ENCODE peak calls at places on chromosomes 1 and 21, in eight cellular contexts. One of them, this sample, is unnamed.

GRCh38 chr1:228691926-228692325 is 43.4 kb upstream of the RHOU start:
- DNase-seq in neural crest cell: no peak
- DNase-seq in NCI-H1417 treated with DMSO at 0.1 percent for 48 hours: no peak
- DNase-seq in EL: peak
- DNase-seq in stimulated activated CD8-positive, alpha-beta memory T cell treated with anti-CD3 and anti-CD28 coated beads, Interleukin-4, amount 100 ng/mL, for 4 hours: no peak
- DNase-seq in activated CD8-positive, alpha-beta memory T cell treated with anti-CD3 and anti-CD28 coated beads, Interleukin-2, amount 10 ng/mL, durations not matched to agents 7 days and 5 days: peak
- DNase-seq in Right ventricle myocardium superior: no peak
- DNase-seq in activated T-cell treated with anti-CD3 and anti-CD28 coated beads, Interleukin-2, amount 50 U/mL, for 72 hours: peak
- DNase-seq in this sample: no peak

GRCh38 chr1:201491896-201492511 is 14.9 kb downstream of the CSRP1 start:
- DNase-seq in EL: no peak
- DNase-seq in neural crest cell: no peak
- DNase-seq in Right ventricle myocardium superior: no peak
- DNase-seq in activated T-cell treated with anti-CD3 and anti-CD28 coated beads, Interleukin-2, amount 50 U/mL, for 72 hours: no peak
- DNase-seq in stimulated activated CD8-positive, alpha-beta memory T cell treated with anti-CD3 and anti-CD28 coated beads, Interleukin-4, amount 100 ng/mL, for 4 hours: no peak
- DNase-seq in NCI-H1417 treated with DMSO at 0.1 percent for 48 hours: no peak
- DNase-seq in activated CD8-positive, alpha-beta memory T cell treated with anti-CD3 and anti-CD28 coated beads, Interleukin-2, amount 10 ng/mL, durations not matched to agents 7 days and 5 days: no peak
- DNase-seq in this sample: no peak

GRCh38 chr1:157363660-157364140 is 188.6 kb downstream of the FCRL5 start:
- DNase-seq in activated CD8-positive, alpha-beta memory T cell treated with anti-CD3 and anti-CD28 coated beads, Interleukin-2, amount 10 ng/mL, durations not matched to agents 7 days and 5 days: no peak
- DNase-seq in NCI-H1417 treated with DMSO at 0.1 percent for 48 hours: no peak
- DNase-seq in neural crest cell: no peak
- DNase-seq in activated T-cell treated with anti-CD3 and anti-CD28 coated beads, Interleukin-2, amount 50 U/mL, for 72 hours: no peak
- DNase-seq in EL: peak
- DNase-seq in Right ventricle myocardium superior: no peak
- DNase-seq in stimulated activated CD8-positive, alpha-beta memory T cell treated with anti-CD3 and anti-CD28 coated beads, Interleukin-4, amount 100 ng/mL, for 4 hours: no peak
- DNase-seq in this sample: no peak

GRCh38 chr21:28587748-28588147 is 404.9 kb downstream of the LTN1 start:
- DNase-seq in neural crest cell: no peak
- DNase-seq in Right ventricle myocardium superior: no peak
- DNase-seq in activated CD8-positive, alpha-beta memory T cell treated with anti-CD3 and anti-CD28 coated beads, Interleukin-2, amount 10 ng/mL, durations not matched to agents 7 days and 5 days: no peak
- DNase-seq in stimulated activated CD8-positive, alpha-beta memory T cell treated with anti-CD3 and anti-CD28 coated beads, Interleukin-4, amount 100 ng/mL, for 4 hours: no peak
- DNase-seq in EL: peak
- DNase-seq in NCI-H1417 treated with DMSO at 0.1 percent for 48 hours: no peak
- DNase-seq in activated T-cell treated with anti-CD3 and anti-CD28 coated beads, Interleukin-2, amount 50 U/mL, for 72 hours: no peak
- DNase-seq in this sample: no peak

GRCh38 chr1:235292790-235293189 is 35.2 kb downstream of the ARID4B start:
- DNase-seq in neural crest cell: no peak
- DNase-seq in activated T-cell treated with anti-CD3 and anti-CD28 coated beads, Interleukin-2, amount 50 U/mL, for 72 hours: no peak
- DNase-seq in stimulated activated CD8-positive, alpha-beta memory T cell treated with anti-CD3 and anti-CD28 coated beads, Interleukin-4, amount 100 ng/mL, for 4 hours: no peak
- DNase-seq in EL: no peak
- DNase-seq in Right ventricle myocardium superior: no peak
- DNase-seq in activated CD8-positive, alpha-beta memory T cell treated with anti-CD3 and anti-CD28 coated beads, Interleukin-2, amount 10 ng/mL, durations not matched to agents 7 days and 5 days: no peak
- DNase-seq in NCI-H1417 treated with DMSO at 0.1 percent for 48 hours: no peak
- DNase-seq in this sample: no peak

GRCh38 chr1:205933672-205934618 is 9.3 kb downstream of the SLC26A9 start:
- DNase-seq in neural crest cell: no peak
- DNase-seq in stimulated activated CD8-positive, alpha-beta memory T cell treated with anti-CD3 and anti-CD28 coated beads, Interleukin-4, amount 100 ng/mL, for 4 hours: no peak
- DNase-seq in NCI-H1417 treated with DMSO at 0.1 percent for 48 hours: no peak
- DNase-seq in activated CD8-positive, alpha-beta memory T cell treated with anti-CD3 and anti-CD28 coated beads, Interleukin-2, amount 10 ng/mL, durations not matched to agents 7 days and 5 days: no peak
- DNase-seq in activated T-cell treated with anti-CD3 and anti-CD28 coated beads, Interleukin-2, amount 50 U/mL, for 72 hours: no peak
- DNase-seq in Right ventricle myocardium superior: no peak
- DNase-seq in EL: peak
- DNase-seq in this sample: no peak

GRCh38 chr1:215071078-215071477 is 11.5 kb upstream of the KCNK2 start:
- DNase-seq in neural crest cell: no peak
- DNase-seq in NCI-H1417 treated with DMSO at 0.1 percent for 48 hours: no peak
- DNase-seq in stimulated activated CD8-positive, alpha-beta memory T cell treated with anti-CD3 and anti-CD28 coated beads, Interleukin-4, amount 100 ng/mL, for 4 hours: no peak
- DNase-seq in EL: no peak
- DNase-seq in activated T-cell treated with anti-CD3 and anti-CD28 coated beads, Interleukin-2, amount 50 U/mL, for 72 hours: no peak
- DNase-seq in activated CD8-positive, alpha-beta memory T cell treated with anti-CD3 and anti-CD28 coated beads, Interleukin-2, amount 10 ng/mL, durations not matched to agents 7 days and 5 days: no peak
- DNase-seq in Right ventricle myocardium superior: no peak
- DNase-seq in this sample: no peak

GRCh38 chr1:210385228-210385627 is 56.5 kb downstream of the HHAT start:
- DNase-seq in neural crest cell: no peak
- DNase-seq in activated T-cell treated with anti-CD3 and anti-CD28 coated beads, Interleukin-2, amount 50 U/mL, for 72 hours: no peak
- DNase-seq in activated CD8-positive, alpha-beta memory T cell treated with anti-CD3 and anti-CD28 coated beads, Interleukin-2, amount 10 ng/mL, durations not matched to agents 7 days and 5 days: no peak
- DNase-seq in EL: no peak
- DNase-seq in stimulated activated CD8-positive, alpha-beta memory T cell treated with anti-CD3 and anti-CD28 coated beads, Interleukin-4, amount 100 ng/mL, for 4 hours: no peak
- DNase-seq in NCI-H1417 treated with DMSO at 0.1 percent for 48 hours: no peak
- DNase-seq in Right ventricle myocardium superior: no peak
- DNase-seq in this sample: no peak

GRCh38 chr1:48030696-48031365 is 33.6 kb upstream of the TRABD2B start:
- DNase-seq in EL: no peak
- DNase-seq in Right ventricle myocardium superior: no peak
- DNase-seq in NCI-H1417 treated with DMSO at 0.1 percent for 48 hours: no peak
- DNase-seq in activated CD8-positive, alpha-beta memory T cell treated with anti-CD3 and anti-CD28 coated beads, Interleukin-2, amount 10 ng/mL, durations not matched to agents 7 days and 5 days: no peak
- DNase-seq in neural crest cell: no peak
- DNase-seq in stimulated activated CD8-positive, alpha-beta memory T cell treated with anti-CD3 and anti-CD28 coated beads, Interleukin-4, amount 100 ng/mL, for 4 hours: no peak
- DNase-seq in activated T-cell treated with anti-CD3 and anti-CD28 coated beads, Interleukin-2, amount 50 U/mL, for 72 hours: no peak
- DNase-seq in this sample: peak

GRCh38 chr1:61334718-61335589 is 252.6 kb downstream of the NFIA start:
- DNase-seq in neural crest cell: no peak
- DNase-seq in NCI-H1417 treated with DMSO at 0.1 percent for 48 hours: no peak
- DNase-seq in activated CD8-positive, alpha-beta memory T cell treated with anti-CD3 and anti-CD28 coated beads, Interleukin-2, amount 10 ng/mL, durations not matched to agents 7 days and 5 days: no peak
- DNase-seq in activated T-cell treated with anti-CD3 and anti-CD28 coated beads, Interleukin-2, amount 50 U/mL, for 72 hours: no peak
- DNase-seq in EL: no peak
- DNase-seq in stimulated activated CD8-positive, alpha-beta memory T cell treated with anti-CD3 and anti-CD28 coated beads, Interleukin-4, amount 100 ng/mL, for 4 hours: no peak
- DNase-seq in Right ventricle myocardium superior: peak
- DNase-seq in this sample: no peak

GRCh38 chr21:46058339-46059145 is 39.4 kb upstream of the COL6A2 start:
- DNase-seq in activated CD8-positive, alpha-beta memory T cell treated with anti-CD3 and anti-CD28 coated beads, Interleukin-2, amount 10 ng/mL, durations not matched to agents 7 days and 5 days: no peak
- DNase-seq in Right ventricle myocardium superior: no peak
- DNase-seq in neural crest cell: no peak
- DNase-seq in NCI-H1417 treated with DMSO at 0.1 percent for 48 hours: no peak
- DNase-seq in stimulated activated CD8-positive, alpha-beta memory T cell treated with anti-CD3 and anti-CD28 coated beads, Interleukin-4, amount 100 ng/mL, for 4 hours: no peak
- DNase-seq in EL: no peak
- DNase-seq in activated T-cell treated with anti-CD3 and anti-CD28 coated beads, Interleukin-2, amount 50 U/mL, for 72 hours: no peak
- DNase-seq in this sample: no peak

GRCh38 chr1:32352831-32353383 is 9.4 kb downstream of the FAM229A start:
- DNase-seq in activated T-cell treated with anti-CD3 and anti-CD28 coated beads, Interleukin-2, amount 50 U/mL, for 72 hours: no peak
- DNase-seq in stimulated activated CD8-positive, alpha-beta memory T cell treated with anti-CD3 and anti-CD28 coated beads, Interleukin-4, amount 100 ng/mL, for 4 hours: no peak
- DNase-seq in activated CD8-positive, alpha-beta memory T cell treated with anti-CD3 and anti-CD28 coated beads, Interleukin-2, amount 10 ng/mL, durations not matched to agents 7 days and 5 days: no peak
- DNase-seq in NCI-H1417 treated with DMSO at 0.1 percent for 48 hours: no peak
- DNase-seq in EL: no peak
- DNase-seq in Right ventricle myocardium superior: peak
- DNase-seq in neural crest cell: no peak
- DNase-seq in this sample: no peak

GRCh38 chr1:29518183-29518835 is 282.0 kb downstream of the PTPRU start:
- DNase-seq in neural crest cell: no peak
- DNase-seq in stimulated activated CD8-positive, alpha-beta memory T cell treated with anti-CD3 and anti-CD28 coated beads, Interleukin-4, amount 100 ng/mL, for 4 hours: no peak
- DNase-seq in NCI-H1417 treated with DMSO at 0.1 percent for 48 hours: no peak
- DNase-seq in activated CD8-positive, alpha-beta memory T cell treated with anti-CD3 and anti-CD28 coated beads, Interleukin-2, amount 10 ng/mL, durations not matched to agents 7 days and 5 days: peak
- DNase-seq in activated T-cell treated with anti-CD3 and anti-CD28 coated beads, Interleukin-2, amount 50 U/mL, for 72 hours: no peak
- DNase-seq in EL: no peak
- DNase-seq in Right ventricle myocardium superior: no peak
- DNase-seq in this sample: no peak

GRCh38 chr1:7650801-7651200 is 120.3 kb upstream of the VAMP3 start:
- DNase-seq in activated CD8-positive, alpha-beta memory T cell treated with anti-CD3 and anti-CD28 coated beads, Interleukin-2, amount 10 ng/mL, durations not matched to agents 7 days and 5 days: no peak
- DNase-seq in EL: no peak
- DNase-seq in Right ventricle myocardium superior: no peak
- DNase-seq in stimulated activated CD8-positive, alpha-beta memory T cell treated with anti-CD3 and anti-CD28 coated beads, Interleukin-4, amount 100 ng/mL, for 4 hours: no peak
- DNase-seq in neural crest cell: no peak
- DNase-seq in activated T-cell treated with anti-CD3 and anti-CD28 coated beads, Interleukin-2, amount 50 U/mL, for 72 hours: no peak
- DNase-seq in NCI-H1417 treated with DMSO at 0.1 percent for 48 hours: peak
- DNase-seq in this sample: no peak

GRCh38 chr1:228185641-228185965 is 20.0 kb downstream of the IBA57 start:
- DNase-seq in activated CD8-positive, alpha-beta memory T cell treated with anti-CD3 and anti-CD28 coated beads, Interleukin-2, amount 10 ng/mL, durations not matched to agents 7 days and 5 days: peak
- DNase-seq in NCI-H1417 treated with DMSO at 0.1 percent for 48 hours: no peak
- DNase-seq in activated T-cell treated with anti-CD3 and anti-CD28 coated beads, Interleukin-2, amount 50 U/mL, for 72 hours: no peak
- DNase-seq in EL: no peak
- DNase-seq in stimulated activated CD8-positive, alpha-beta memory T cell treated with anti-CD3 and anti-CD28 coated beads, Interleukin-4, amount 100 ng/mL, for 4 hours: no peak
- DNase-seq in neural crest cell: no peak
- DNase-seq in Right ventricle myocardium superior: no peak
- DNase-seq in this sample: no peak

GRCh38 chr1:231265379-231265778 is 24.4 kb downstream of the GNPAT start:
- DNase-seq in activated CD8-positive, alpha-beta memory T cell treated with anti-CD3 and anti-CD28 coated beads, Interleukin-2, amount 10 ng/mL, durations not matched to agents 7 days and 5 days: no peak
- DNase-seq in NCI-H1417 treated with DMSO at 0.1 percent for 48 hours: no peak
- DNase-seq in EL: no peak
- DNase-seq in neural crest cell: no peak
- DNase-seq in activated T-cell treated with anti-CD3 and anti-CD28 coated beads, Interleukin-2, amount 50 U/mL, for 72 hours: no peak
- DNase-seq in stimulated activated CD8-positive, alpha-beta memory T cell treated with anti-CD3 and anti-CD28 coated beads, Interleukin-4, amount 100 ng/mL, for 4 hours: no peak
- DNase-seq in Right ventricle myocardium superior: no peak
- DNase-seq in this sample: no peak

GRCh38 chr1:8077120-8077573 is 51.0 kb upstream of the ERRFI1 start:
- DNase-seq in NCI-H1417 treated with DMSO at 0.1 percent for 48 hours: no peak
- DNase-seq in EL: peak
- DNase-seq in stimulated activated CD8-positive, alpha-beta memory T cell treated with anti-CD3 and anti-CD28 coated beads, Interleukin-4, amount 100 ng/mL, for 4 hours: no peak
- DNase-seq in activated T-cell treated with anti-CD3 and anti-CD28 coated beads, Interleukin-2, amount 50 U/mL, for 72 hours: no peak
- DNase-seq in activated CD8-positive, alpha-beta memory T cell treated with anti-CD3 and anti-CD28 coated beads, Interleukin-2, amount 10 ng/mL, durations not matched to agents 7 days and 5 days: no peak
- DNase-seq in neural crest cell: no peak
- DNase-seq in Right ventricle myocardium superior: peak
- DNase-seq in this sample: no peak

GRCh38 chr1:226407497-226408284 is at the start of gene PARP1:
- DNase-seq in activated CD8-positive, alpha-beta memory T cell treated with anti-CD3 and anti-CD28 coated beads, Interleukin-2, amount 10 ng/mL, durations not matched to agents 7 days and 5 days: peak
- DNase-seq in stimulated activated CD8-positive, alpha-beta memory T cell treated with anti-CD3 and anti-CD28 coated beads, Interleukin-4, amount 100 ng/mL, for 4 hours: peak
- DNase-seq in NCI-H1417 treated with DMSO at 0.1 percent for 48 hours: peak
- DNase-seq in neural crest cell: peak
- DNase-seq in activated T-cell treated with anti-CD3 and anti-CD28 coated beads, Interleukin-2, amount 50 U/mL, for 72 hours: peak
- DNase-seq in EL: peak
- DNase-seq in Right ventricle myocardium superior: peak
- DNase-seq in this sample: peak

GRCh38 chr1:200095057-200095577 is 67.6 kb downstream of the NR5A2 start:
- DNase-seq in activated CD8-positive, alpha-beta memory T cell treated with anti-CD3 and anti-CD28 coated beads, Interleukin-2, amount 10 ng/mL, durations not matched to agents 7 days and 5 days: no peak
- DNase-seq in EL: no peak
- DNase-seq in Right ventricle myocardium superior: no peak
- DNase-seq in neural crest cell: no peak
- DNase-seq in stimulated activated CD8-positive, alpha-beta memory T cell treated with anti-CD3 and anti-CD28 coated beads, Interleukin-4, amount 100 ng/mL, for 4 hours: no peak
- DNase-seq in activated T-cell treated with anti-CD3 and anti-CD28 coated beads, Interleukin-2, amount 50 U/mL, for 72 hours: no peak
- DNase-seq in NCI-H1417 treated with DMSO at 0.1 percent for 48 hours: no peak
- DNase-seq in this sample: no peak

GRCh38 chr1:31095298-31095981 is 29.9 kb upstream of the PUM1 start:
- DNase-seq in NCI-H1417 treated with DMSO at 0.1 percent for 48 hours: no peak
- DNase-seq in activated T-cell treated with anti-CD3 and anti-CD28 coated beads, Interleukin-2, amount 50 U/mL, for 72 hours: no peak
- DNase-seq in EL: peak
- DNase-seq in stimulated activated CD8-positive, alpha-beta memory T cell treated with anti-CD3 and anti-CD28 coated beads, Interleukin-4, amount 100 ng/mL, for 4 hours: no peak
- DNase-seq in activated CD8-positive, alpha-beta memory T cell treated with anti-CD3 and anti-CD28 coated beads, Interleukin-2, amount 10 ng/mL, durations not matched to agents 7 days and 5 days: no peak
- DNase-seq in neural crest cell: no peak
- DNase-seq in Right ventricle myocardium superior: no peak
- DNase-seq in this sample: no peak

GRCh38 chr1:89822109-89822962 is 1.5 kb downstream of the LRRC8D start:
- DNase-seq in activated T-cell treated with anti-CD3 and anti-CD28 coated beads, Interleukin-2, amount 50 U/mL, for 72 hours: no peak
- DNase-seq in EL: no peak
- DNase-seq in NCI-H1417 treated with DMSO at 0.1 percent for 48 hours: no peak
- DNase-seq in neural crest cell: no peak
- DNase-seq in stimulated activated CD8-positive, alpha-beta memory T cell treated with anti-CD3 and anti-CD28 coated beads, Interleukin-4, amount 100 ng/mL, for 4 hours: no peak
- DNase-seq in activated CD8-positive, alpha-beta memory T cell treated with anti-CD3 and anti-CD28 coated beads, Interleukin-2, amount 10 ng/mL, durations not matched to agents 7 days and 5 days: no peak
- DNase-seq in Right ventricle myocardium superior: no peak
- DNase-seq in this sample: no peak